ENCODE peak calls at places on chromosomes 7 and 10, in eight cellular contexts. V is fibroblast of the aortic adventitia, B is fibroblast of mammary gland, P is epithelial cell of proximal tubule, C is tibial artery, H is epithelial cell of esophagus, N is hepatocyte, U is Calu3. M is an unnamed sample.

GRCh38 chr7:4134204-4134603 is 547.9 kb upstream of the FOXK1 start:
- DNase-seq in V (no peak), B (no peak), P (no peak), C (no peak), H (no peak), N (peak), U (no peak), M (no peak)

GRCh38 chr10:80259405-80259871 is 30.0 kb downstream of the MAT1A start:
- DNase-seq in V (peak), B (peak), P (no peak), C (no peak), H (peak), N (no peak), U (no peak), M (no peak)

GRCh38 chr7:139777304-139777890 is 401 bp downstream of the HIPK2 start:
- DNase-seq in V (no peak), B (no peak), P (no peak), C (no peak), H (no peak), N (peak), U (peak), M (peak)

GRCh38 chr7:78523903-78524302 is 725.3 kb downstream of the PHTF2 start:
- DNase-seq in V (no peak), B (no peak), P (no peak), C (no peak), H (no peak), N (no peak), U (no peak), M (no peak)

GRCh38 chr10:17003666-17004065 is 125.9 kb downstream of the CUBN start:
- DNase-seq in V (no peak), B (peak), P (no peak), C (no peak), H (no peak), N (no peak), U (no peak), M (no peak)

GRCh38 chr10:71431945-71432905 is 35.5 kb downstream of the CDH23 start:
- DNase-seq in V (no peak), B (no peak), P (no peak), C (no peak), H (no peak), N (no peak), U (no peak), M (no peak)

GRCh38 chr7:116045532-116045931 is 15.0 kb upstream of the TFEC start:
- DNase-seq in V (no peak), B (no peak), P (no peak), C (no peak), H (no peak), N (no peak), U (no peak), M (no peak)

GRCh38 chr7:22481726-22482125 is 18.3 kb downstream of the STEAP1B start:
- DNase-seq in V (no peak), B (peak), P (no peak), C (no peak), H (peak), N (no peak), U (no peak), M (no peak)

GRCh38 chr10:70557086-70557845 is 45.3 kb downstream of the PRF1 start:
- DNase-seq in V (no peak), B (no peak), P (no peak), C (no peak), H (no peak), N (no peak), U (no peak), M (no peak)

DNA sequence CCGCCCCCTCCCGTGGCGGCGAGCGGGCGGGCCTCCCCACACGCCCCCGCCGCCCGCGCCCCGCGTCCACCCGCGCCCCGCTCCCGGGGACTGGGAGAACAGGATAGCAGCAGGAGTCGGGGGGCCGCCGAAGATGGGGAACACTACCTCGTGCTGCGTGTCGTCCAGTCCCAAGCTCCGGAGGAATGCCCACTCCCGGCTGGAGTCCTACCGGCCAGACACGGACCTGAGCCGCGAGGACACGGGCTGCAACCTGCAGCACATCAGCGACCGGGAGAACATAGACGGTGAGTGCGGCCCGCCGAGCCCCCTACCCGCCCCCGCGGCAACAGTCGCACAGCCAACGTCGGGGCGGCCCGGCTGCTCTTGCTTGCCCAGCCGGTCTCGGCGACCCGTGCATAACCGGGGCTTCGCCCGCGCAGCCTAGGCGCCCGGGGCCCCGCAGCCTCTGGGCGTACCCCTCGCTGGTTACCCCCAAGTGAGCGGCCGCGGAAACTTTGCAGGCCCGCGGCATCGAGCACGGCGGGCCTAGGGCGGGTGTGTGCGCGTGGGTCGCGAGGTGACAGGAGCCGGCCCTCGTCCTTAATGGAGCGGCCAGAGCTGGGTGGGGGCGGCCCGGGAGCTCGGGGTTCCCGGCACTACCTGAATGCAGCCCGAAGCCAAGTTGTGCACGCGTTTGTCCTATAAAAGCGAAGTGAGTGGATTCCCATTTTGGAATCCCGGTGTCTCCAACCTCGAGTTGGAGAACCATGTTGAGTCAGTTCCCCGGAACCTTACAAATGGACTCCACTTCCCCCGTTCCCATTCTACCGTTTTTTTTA is 822 bp downstream of the CCNY start:
- DNase-seq in V (no peak), B (peak), P (no peak), C (peak), H (peak), N (peak), U (peak), M (peak)
- TF ChIP-seq CTCF in V (peak), B (no peak), P (no peak), C (no peak), H (no peak), N (no peak), U (no peak), M (no peak)

GRCh38 chr10:26861326-26861998 is 704 bp upstream of the ABI1 start:
- DNase-seq in V (no peak), B (no peak), P (no peak), C (no peak), H (no peak), N (no peak), U (no peak), M (no peak)
- TF ChIP-seq CTCF in V (no peak), B (no peak), P (no peak), C (no peak), H (no peak), N (no peak), U (peak), M (peak)

GRCh38 chr10:114915294-114915693 is 22.7 kb upstream of the TRUB1 start:
- DNase-seq in V (no peak), B (no peak), P (peak), C (no peak), H (no peak), N (no peak), U (no peak), M (no peak)
- TF ChIP-seq CTCF in V (no peak), B (no peak), P (no peak), C (no peak), H (no peak), N (no peak), U (no peak), M (no peak)

DNA sequence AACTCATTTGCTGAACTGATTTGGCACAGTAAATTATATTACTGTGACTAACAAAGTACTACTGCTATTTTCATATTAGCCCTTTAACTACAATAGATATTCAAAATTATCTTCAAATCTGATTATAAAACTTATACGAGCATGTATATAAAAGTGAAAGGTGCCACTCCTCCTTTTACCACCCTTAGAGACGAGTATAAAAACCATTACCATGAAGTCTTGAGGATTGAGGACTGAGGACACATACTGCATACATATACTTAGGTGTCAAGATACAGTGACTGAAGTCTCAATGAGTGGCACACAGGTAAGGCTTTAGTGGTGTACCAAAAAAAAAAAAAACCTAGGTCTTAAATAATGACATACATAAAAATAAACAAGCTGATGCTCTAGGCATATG is 98.6 kb downstream of the DNAJC1 start:
- DNase-seq in V (no peak), B (no peak), P (no peak), C (no peak), H (no peak), N (no peak), U (no peak), M (no peak)
- TF ChIP-seq CTCF in V (no peak), B (no peak), P (no peak), C (no peak), H (no peak), N (no peak), U (no peak), M (no peak)

GRCh38 chr10:22634093-22634492 is 80.3 kb downstream of the PIP4K2A start:
- DNase-seq in V (no peak), B (no peak), P (no peak), C (no peak), H (no peak), N (no peak), U (no peak), M (no peak)
- TF ChIP-seq CTCF in V (no peak), B (no peak), P (no peak), C (no peak), H (no peak), N (no peak), U (no peak), M (no peak)

GRCh38 chr7:137129025-137129424 is 214.5 kb downstream of the PTN start:
- DNase-seq in V (no peak), B (no peak), P (no peak), C (no peak), H (no peak), N (no peak), U (no peak), M (no peak)
- TF ChIP-seq CTCF in V (no peak), B (no peak), P (no peak), C (no peak), H (no peak), N (no peak), U (no peak), M (no peak)

DNA sequence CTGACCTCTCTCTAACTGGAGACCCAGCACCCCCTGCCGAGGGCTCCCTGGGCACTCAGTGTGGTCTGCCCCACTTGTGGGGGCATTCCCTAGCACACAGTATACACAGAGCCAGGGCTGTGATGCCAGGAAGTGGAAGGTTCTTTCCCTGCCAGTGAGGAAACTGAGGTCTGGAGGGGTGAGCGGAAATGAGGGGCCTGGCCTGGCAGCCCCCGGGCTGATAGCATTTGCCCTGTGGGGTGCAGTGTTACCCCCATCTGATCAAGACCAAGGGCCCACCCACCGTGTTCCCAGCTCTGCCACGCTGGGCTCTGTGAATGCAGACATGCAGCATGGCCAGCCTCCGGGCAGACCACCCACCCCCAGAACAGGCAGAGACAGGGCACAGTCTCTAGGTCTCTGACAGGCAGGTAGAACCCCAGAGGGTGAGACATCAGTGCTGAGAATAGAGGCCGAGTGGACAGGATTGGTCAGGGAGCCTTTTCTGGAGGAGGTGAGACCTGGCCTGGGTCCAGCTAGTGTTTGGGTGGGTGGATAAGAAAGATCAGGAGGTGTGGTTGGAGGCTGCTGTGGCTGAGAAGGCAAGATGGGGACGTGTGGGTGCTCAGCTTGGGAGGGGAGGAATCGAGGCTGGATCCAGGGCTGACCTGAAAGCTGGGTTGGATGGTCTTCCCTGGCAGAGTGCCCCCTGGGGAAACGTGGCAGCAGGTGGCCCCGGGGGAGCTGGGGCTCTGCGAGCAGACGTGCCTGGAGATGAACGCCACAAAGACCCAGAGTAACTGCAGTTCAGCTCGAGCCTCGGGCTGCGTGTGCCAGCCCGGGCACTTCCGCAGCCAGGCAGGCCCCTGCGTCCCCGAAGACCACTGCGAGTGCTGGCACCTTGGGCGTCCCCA is 10.8 kb upstream of the ZNF862 start:
- DNase-seq in V (no peak), B (no peak), P (no peak), C (no peak), H (no peak), N (no peak), U (no peak), M (no peak)
- TF ChIP-seq CTCF in V (no peak), B (no peak), P (no peak), C (no peak), H (no peak), N (no peak), U (no peak), M (no peak)

GRCh38 chr7:25006225-25006624 is 26.2 kb upstream of the OSBPL3 start:
- DNase-seq in V (no peak), B (no peak), P (no peak), C (no peak), H (no peak), N (no peak), U (no peak), M (no peak)

GRCh38 chr7:25007668-25008067 is 27.7 kb upstream of the OSBPL3 start:
- DNase-seq in V (no peak), B (no peak), P (no peak), C (no peak), H (no peak), N (no peak), U (no peak), M (no peak)

DNA sequence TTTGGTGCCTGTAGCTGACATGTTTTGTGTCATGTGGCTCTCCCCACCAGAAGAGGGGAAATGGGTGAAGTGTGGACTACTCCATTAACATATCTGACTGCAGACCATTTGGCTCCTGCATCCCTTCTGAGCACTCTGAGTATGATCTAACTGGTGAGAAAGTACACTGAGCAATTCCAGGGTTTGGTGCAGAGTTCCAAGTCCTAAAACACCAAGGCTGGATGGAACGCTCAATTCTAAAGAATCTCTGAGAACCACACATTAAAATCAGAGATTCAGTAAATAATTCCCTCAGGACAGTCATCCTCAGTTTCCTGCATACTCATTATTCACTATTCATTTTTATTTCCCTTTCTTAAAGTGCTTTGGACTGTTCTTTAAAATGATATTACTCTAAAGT is 22.8 kb upstream of the OSBPL3 start:
- DNase-seq in V (no peak), B (peak), P (no peak), C (no peak), H (no peak), N (no peak), U (no peak), M (no peak)
- TF ChIP-seq CTCF in V (no peak), B (no peak), P (no peak), C (no peak), H (no peak), N (no peak), U (no peak), M (no peak)